ENCODE peak calls at places on chromosomes 12 and 14, in six cellular contexts. T, O, M, C, Q and Z are unnamed samples.

GRCh38 chr14:68249534-68250517 is 430.2 kb downstream of the RAD51B start:
- DNase-seq in O (peak), T (no peak), C (no peak), Q (no peak), M (no peak), Z (peak)

GRCh38 chr14:50230601-50231474 is 540 bp downstream of the SOS2 start:
- DNase-seq in Q (peak), T (peak), O (peak), C (no peak), M (peak), Z (peak)

GRCh38 chr12:27498761-27499160 is 25.2 kb upstream of the PPFIBP1 start:
- DNase-seq in Q (no peak), M (no peak), C (no peak), O (no peak), T (no peak), Z (no peak)

GRCh38 chr12:118498171-118498570 is 121.8 kb downstream of the SUDS3 start:
- DNase-seq in C (peak), T (no peak), M (no peak), O (peak), Q (no peak), Z (no peak)

GRCh38 chr14:105849933-105850626 is 323.7 kb downstream of the TMEM121 start:
- DNase-seq in O (no peak), M (no peak), T (no peak), Q (no peak), C (no peak), Z (no peak)

GRCh38 chr12:68939500-68939899 is 6.5 kb upstream of the CPM start:
- DNase-seq in T (no peak), O (peak), C (no peak), M (no peak), Q (no peak), Z (no peak)

GRCh38 chr12:132474237-132474741 is 15.7 kb upstream of the FBRSL1 start:
- DNase-seq in M (no peak), C (no peak), O (no peak), Q (no peak), T (peak), Z (no peak)

GRCh38 chr12:3959799-3960560 is 86.8 kb upstream of the PARP11 start:
- DNase-seq in M (no peak), T (no peak), O (no peak), C (no peak), Q (no peak), Z (no peak)

GRCh38 chr12:2800046-2800570 is 5.3 kb downstream of the FKBP4 start:
- DNase-seq in M (no peak), T (no peak), C (no peak), Q (no peak), O (no peak), Z (no peak)

GRCh38 chr14:78007160-78007559 is 163.0 kb upstream of the NRXN3 start:
- DNase-seq in T (peak), Q (no peak), C (no peak), O (peak), M (no peak), Z (no peak)

GRCh38 chr12:74689071-74689655 is 151.5 kb downstream of the ATXN7L3B start:
- DNase-seq in O (peak), M (peak), C (peak), T (peak), Q (peak), Z (peak)

GRCh38 chr14:105911006-105911847 is 384.8 kb downstream of the TMEM121 start:
- DNase-seq in O (no peak), T (no peak), M (no peak), C (no peak), Q (no peak), Z (no peak)

GRCh38 chr14:34013714-34014055 is 62.8 kb upstream of the EGLN3 start:
- DNase-seq in O (no peak), Q (no peak), C (no peak), T (peak), M (no peak), Z (no peak)

GRCh38 chr12:15782667-15783066 is 6.5 kb downstream of the EPS8 start:
- DNase-seq in Q (no peak), C (no peak), O (peak), M (no peak), T (no peak), Z (no peak)

GRCh38 chr14:52272375-52272774 is 4.9 kb downstream of the PTGDR start:
- DNase-seq in M (no peak), T (peak), O (peak), C (no peak), Q (peak), Z (peak)

GRCh38 chr12:97716356-97716755 is 253.8 kb downstream of the RMST start:
- DNase-seq in T (peak), C (no peak), M (no peak), O (no peak), Q (peak), Z (no peak)

GRCh38 chr12:67533159-67533558 is 115.4 kb upstream of the DYRK2 start:
- DNase-seq in T (no peak), C (no peak), O (no peak), Q (no peak), M (no peak), Z (no peak)

GRCh38 chr12:124460771-124461170 is 106.6 kb downstream of the NCOR2 start:
- DNase-seq in O (no peak), C (no peak), Q (no peak), T (no peak), M (no peak), Z (no peak)

GRCh38 chr14:103910984-103911383 is 17.3 kb upstream of the TDRD9 start:
- DNase-seq in T (no peak), M (no peak), C (no peak), O (no peak), Q (no peak), Z (peak)

GRCh38 chr12:103851127-103851526 is 10.1 kb upstream of the NT5DC3 start:
- DNase-seq in O (no peak), T (no peak), Q (peak), M (no peak), C (no peak), Z (no peak)

GRCh38 chr14:100696590-100696989 is 30.1 kb upstream of the DLK1 start:
- DNase-seq in T (no peak), C (no peak), O (no peak), Q (no peak), M (no peak), Z (no peak)

GRCh38 chr12:97167598-97167997 is 260.5 kb downstream of the NEDD1 start:
- DNase-seq in M (no peak), Q (peak), C (no peak), T (no peak), O (no peak), Z (no peak)

GRCh38 chr12:41924111-41924510 is 220.6 kb downstream of the GXYLT1 start:
- DNase-seq in Q (no peak), C (no peak), T (no peak), M (no peak), O (no peak), Z (no peak)

GRCh38 chr12:52253391-52254179 is 20.5 kb downstream of the KRT7 start:
- DNase-seq in M (no peak), C (no peak), O (no peak), Q (no peak), T (no peak), Z (no peak)

GRCh38 chr14:75247286-75247922 is 31.2 kb upstream of the FOS start:
- DNase-seq in Q (no peak), M (no peak), C (no peak), O (no peak), T (peak), Z (no peak)

GRCh38 chr14:61147898-61148549 is 133.1 kb downstream of the TMEM30B start:
- DNase-seq in M (no peak), C (peak), T (no peak), Q (peak), O (peak), Z (no peak)

GRCh38 chr14:102225936-102226335 is 79.0 kb downstream of the MOK start:
- DNase-seq in T (no peak), C (no peak), O (no peak), M (no peak), Q (no peak), Z (peak)

GRCh38 chr12:98419795-98420402 is 95.5 kb upstream of the TMPO start:
- DNase-seq in M (no peak), T (no peak), C (no peak), Q (no peak), O (no peak), Z (no peak)

GRCh38 chr12:96187675-96188355 is 6.4 kb upstream of the ELK3 start:
- DNase-seq in T (no peak), C (no peak), M (no peak), Q (no peak), O (no peak), Z (no peak)

GRCh38 chr14:104250175-104250574 is 111.8 kb downstream of the KIF26A start:
- DNase-seq in T (no peak), M (no peak), C (no peak), O (no peak), Q (no peak), Z (no peak)

GRCh38 chr14:85233756-85234545 is 296.0 kb upstream of the FLRT2 start:
- DNase-seq in T (no peak), Q (peak), M (no peak), O (peak), C (no peak), Z (no peak)

GRCh38 chr14:99971929-99972747 is 93.1 kb upstream of the EVL start:
- DNase-seq in O (no peak), T (peak), Q (no peak), M (no peak), C (no peak), Z (peak)

GRCh38 chr14:72517736-72518135 is 376.2 kb downstream of the DPF3 start:
- DNase-seq in O (no peak), M (no peak), C (no peak), Q (no peak), T (no peak), Z (no peak)

GRCh38 chr12:113347-113746 is 46.8 kb downstream of the IQSEC3 start:
- DNase-seq in T (no peak), O (peak), Q (no peak), C (no peak), M (no peak), Z (no peak)

GRCh38 chr12:79439179-79439825 is 251.5 kb downstream of the PAWR start:
- DNase-seq in T (no peak), O (no peak), C (no peak), M (no peak), Q (no peak), Z (no peak)

GRCh38 chr12:111570090-111570961 is 28.8 kb downstream of the ATXN2 start:
- DNase-seq in T (no peak), M (peak), O (peak), Q (peak), C (peak), Z (no peak)

GRCh38 chr14:94128216-94128839 is 1.1 kb downstream of the IFI27L2 start:
- DNase-seq in M (no peak), T (no peak), Q (no peak), C (no peak), O (no peak), Z (no peak)